ENCODE peak calls at places on chromosomes 2 and 18, in four cellular contexts. U, F, E and C are unnamed samples.

GRCh38 chr18:32010124-32010745 is 8.4 kb upstream of the RNF125 start:
- DNase-seq in U (no peak), E (no peak), F (no peak), C (no peak)

GRCh38 chr2:167331636-167332232 is 443.5 kb downstream of the XIRP2 start:
- DNase-seq in E (no peak), U (no peak), F (no peak), C (no peak)

GRCh38 chr2:154995332-154995731 is 296.8 kb downstream of the KCNJ3 start:
- DNase-seq in U (no peak), F (no peak), E (no peak), C (no peak)

GRCh38 chr2:63403820-63404219 is 184.5 kb downstream of the WDPCP start:
- DNase-seq in F (no peak), U (no peak), E (no peak), C (no peak)

GRCh38 chr2:148519013-148519412 is 125.5 kb upstream of the EPC2 start:
- DNase-seq in U (no peak), E (no peak), F (no peak), C (no peak)

GRCh38 chr2:104406273-104406726 is 447.6 kb upstream of the POU3F3 start:
- DNase-seq in U (no peak), F (no peak), E (no peak), C (no peak)

GRCh38 chr2:21411796-21412195 is 288.0 kb downstream of the TDRD15 start:
- DNase-seq in E (no peak), U (no peak), F (no peak), C (no peak)

GRCh38 chr18:31694297-31694696 is 9.9 kb upstream of the B4GALT6 start:
- DNase-seq in U (no peak), F (no peak), E (no peak), C (no peak)

GRCh38 chr2:187547353-187547979 is 6.8 kb downstream of the TFPI start:
- DNase-seq in U (no peak), E (peak; percentile 66), F (peak; percentile 62), C (peak; percentile 54)

GRCh38 chr2:27453968-27454367 is 11.8 kb downstream of the KRTCAP3 start:
- DNase-seq in U (no peak), E (no peak), F (no peak), C (no peak)

GRCh38 chr2:208268553-208268952 is 2.5 kb downstream of the PIKFYVE start:
- DNase-seq in F (no peak), E (no peak), U (no peak), C (no peak)

GRCh38 chr2:142323206-142323605 is 192.4 kb upstream of the LRP1B start:
- DNase-seq in F (no peak), E (peak; percentile 84), U (no peak), C (no peak)

DNA sequence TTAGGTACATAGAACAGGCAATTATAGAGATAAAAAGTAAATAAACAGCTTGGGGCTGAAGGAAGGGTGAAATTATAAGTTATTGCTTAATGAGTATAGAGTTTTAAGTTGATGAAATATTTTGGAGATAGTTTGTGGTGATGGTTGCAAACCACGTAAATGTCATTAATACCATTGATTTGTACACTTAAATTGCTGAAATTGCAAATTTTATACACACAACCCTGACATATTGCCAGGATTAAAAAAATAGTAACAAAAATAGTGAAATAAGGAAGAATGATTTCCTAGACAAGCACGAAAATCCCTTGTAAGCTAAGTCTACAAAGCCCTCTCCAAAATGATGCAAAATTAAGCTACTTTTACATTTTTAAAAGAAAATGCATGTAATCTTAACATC is 46.2 kb upstream of the RAB6D start:
- DNase-seq in E (no peak), U (no peak), F (no peak), C (no peak)
- H3K27me3 ChIP-seq in E (peaks cover 74% of the 10 kb centered on the region), U (peaks cover 31% of the 10 kb centered on the region), F (peaks cover 19% of the 10 kb centered on the region), C (no peaks in the 10 kb centered on the region)

GRCh38 chr2:175684466-175684865 is 317.6 kb downstream of the LNPK start:
- DNase-seq in F (no peak), U (no peak), E (no peak), C (no peak)
- H3K27me3 ChIP-seq in F (peaks cover 15% of the 10 kb centered on the region), U (peaks cover 52% of the 10 kb centered on the region), E (peaks cover 57% of the 10 kb centered on the region), C (peaks cover 11% of the 10 kb centered on the region)

GRCh38 chr2:236787885-236788284 is 218.3 kb downstream of the ACKR3 start:
- DNase-seq in U (no peak), F (no peak), E (no peak), C (no peak)

GRCh38 chr2:236782938-236783337 is 213.3 kb downstream of the ACKR3 start:
- DNase-seq in E (peak; percentile 81), U (no peak), F (no peak), C (no peak)

GRCh38 chr2:236785611-236786057 is 216.0 kb downstream of the ACKR3 start:
- DNase-seq in U (no peak), E (no peak), F (no peak), C (no peak)

GRCh38 chr2:236783417-236784020 is 213.9 kb downstream of the ACKR3 start:
- DNase-seq in U (no peak), F (no peak), E (peak; percentile 22), C (no peak)

GRCh38 chr2:236786786-236787185 is 217.2 kb downstream of the ACKR3 start:
- DNase-seq in U (no peak), F (no peak), E (no peak), C (no peak)
- H3K27me3 ChIP-seq in U (no peaks in the 10 kb centered on the region), F (no peaks in the 10 kb centered on the region), E (peaks cover 31% of the 10 kb centered on the region), C (no peaks in the 10 kb centered on the region)

GRCh38 chr2:176500921-176501320 is 231.7 kb downstream of the MTX2 start:
- DNase-seq in F (no peak), E (no peak), U (no peak), C (no peak)
- H3K27me3 ChIP-seq in F (peaks cover 11% of the 10 kb centered on the region), E (no peaks in the 10 kb centered on the region), U (no peaks in the 10 kb centered on the region), C (no peaks in the 10 kb centered on the region)

GRCh38 chr2:96921561-96922303 is 51.9 kb upstream of the SEMA4C start:
- DNase-seq in F (no peak), U (no peak), E (no peak), C (no peak)
- H3K27me3 ChIP-seq in F (no peaks in the 10 kb centered on the region), U (no peaks in the 10 kb centered on the region), E (peaks cover 6% of the 10 kb centered on the region), C (no peaks in the 10 kb centered on the region)

GRCh38 chr2:96325038-96325883 is at the start of gene ITPRIPL1:
- DNase-seq in U (peak; percentile 31), E (no peak), F (peak; percentile 16), C (no peak)
- H3K27me3 ChIP-seq in U (peaks cover 9% of the 10 kb centered on the region), E (peaks cover 15% of the 10 kb centered on the region), F (peaks cover 11% of the 10 kb centered on the region), C (peaks cover 2% of the 10 kb centered on the region)

DNA sequence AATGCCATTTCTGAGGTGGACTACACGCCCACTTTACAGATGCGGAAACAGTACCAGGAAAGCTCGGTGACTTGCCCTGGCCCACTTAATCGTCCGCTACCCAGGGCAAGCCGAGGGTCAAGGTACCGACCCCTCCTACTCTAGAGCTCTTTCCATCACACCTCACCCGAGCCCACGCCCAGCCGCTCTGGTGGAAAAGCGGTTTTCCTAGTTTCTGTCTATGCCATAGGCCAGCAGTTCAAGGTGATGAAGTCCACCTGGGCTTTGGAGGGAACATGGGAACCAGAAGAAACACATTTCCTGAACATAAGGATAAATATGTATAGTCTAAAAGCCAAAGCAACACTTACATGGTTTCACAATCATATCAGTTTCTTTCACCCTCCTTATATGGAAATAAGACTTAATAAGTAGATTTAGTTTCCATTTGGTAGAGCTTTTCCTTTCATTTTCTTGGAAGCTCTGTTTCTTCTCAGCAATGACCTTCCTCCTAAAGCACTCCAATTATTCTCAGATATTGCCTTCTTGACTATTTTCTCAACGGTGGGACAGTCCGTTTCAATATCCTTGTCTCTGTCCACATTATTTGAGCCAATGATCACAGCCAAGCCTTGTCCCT is 589 bp downstream of the VWA3B start:
- DNase-seq in F (no peak), E (no peak), U (no peak), C (no peak)
- H3K27me3 ChIP-seq in F (peaks cover 20% of the 10 kb centered on the region), E (no peaks in the 10 kb centered on the region), U (peaks cover 26% of the 10 kb centered on the region), C (no peaks in the 10 kb centered on the region)

GRCh38 chr18:13221821-13222220 is 3.3 kb downstream of the LDLRAD4 start:
- DNase-seq in E (no peak), F (peak; percentile 76), U (peak; percentile 77), C (peak; percentile 68)
- H3K27me3 ChIP-seq in E (peaks cover 56% of the 10 kb centered on the region), F (no peaks in the 10 kb centered on the region), U (no peaks in the 10 kb centered on the region), C (no peaks in the 10 kb centered on the region)

GRCh38 chr2:65997941-65998340 is 437.0 kb upstream of the MEIS1 start:
- DNase-seq in U (no peak), F (no peak), E (no peak), C (no peak)
- H3K27me3 ChIP-seq in U (no peaks in the 10 kb centered on the region), F (no peaks in the 10 kb centered on the region), E (no peaks in the 10 kb centered on the region), C (no peaks in the 10 kb centered on the region)